ENCODE peak calls at places on chromosomes 1 and 21, in four cellular contexts. F is body of pancreas, T is brain microvascular endothelial cell, W is mesendoderm. C is an unnamed sample.

GRCh38 chr1:116914667-116915066 is 5.0 kb downstream of the PTGFRN start:
- DNase-seq in F (no peak), T (no peak), W (no peak), C (no peak)

GRCh38 chr1:77387553-77387952 is 105.7 kb downstream of the AK5 start:
- DNase-seq in F (no peak), T (no peak), W (no peak), C (no peak)

GRCh38 chr21:26055841-26056264 is 114.7 kb downstream of the APP start:
- DNase-seq in F (no peak), T (no peak), W (no peak), C (no peak)

GRCh38 chr1:64624446-64624766 is 120.5 kb upstream of the RAVER2 start:
- DNase-seq in F (peak; percentile 27), T (peak; percentile 53), W (no peak), C (no peak)

GRCh38 chr1:206555473-206555935 is 48.2 kb downstream of the RASSF5 start:
- DNase-seq in F (no peak), T (peak; percentile 7), W (no peak), C (no peak)

GRCh38 chr1:204278254-204278653 is 64.5 kb upstream of the GOLT1A start:
- DNase-seq in F (no peak), T (no peak), W (peak; percentile 45), C (no peak)

GRCh38 chr1:46526689-46527291 is 24.7 kb downstream of the KNCN start:
- DNase-seq in F (peak; percentile 8), T (no peak), W (peak; percentile 77), C (peak; percentile 73)

GRCh38 chr1:41038110-41038509 is 16.6 kb upstream of the SLFNL1 start:
- DNase-seq in F (no peak), T (no peak), W (no peak), C (no peak)

GRCh38 chr1:53381790-53382401 is 54.0 kb upstream of the LRP8 start:
- DNase-seq in F (no peak), T (peak; percentile 69), W (no peak), C (no peak)

GRCh38 chr1:191134796-191135195 is 657.1 kb upstream of the BRINP3 start:
- DNase-seq in F (no peak), T (no peak), W (no peak), C (no peak)

GRCh38 chr1:154788886-154789285 is 81.2 kb downstream of the KCNN3 start:
- DNase-seq in F (no peak), T (no peak), W (no peak), C (no peak)

GRCh38 chr1:115430717-115431116 is 92.7 kb upstream of the NGF start:
- DNase-seq in F (no peak), T (peak; percentile 97), W (peak; percentile 75), C (peak; percentile 6)

GRCh38 chr1:40185951-40186864 is 25.0 kb downstream of the RLF start:
- DNase-seq in F (no peak), T (peak; percentile 71), W (peak; percentile 32), C (peak; percentile 5)

GRCh38 chr1:208934933-208935332 is 648.6 kb upstream of the CAMK1G start:
- DNase-seq in F (no peak), T (no peak), W (no peak), C (no peak)

GRCh38 chr1:246617156-246617555 is 50.9 kb downstream of the CNST start:
- DNase-seq in F (no peak), T (no peak), W (no peak), C (no peak)

GRCh38 chr1:33972676-33973395 is 109.0 kb downstream of the HMGB4 start:
- DNase-seq in F (no peak), T (no peak), W (no peak), C (no peak)

GRCh38 chr1:20732071-20732587 is 374 bp downstream of the SH2D5 start:
- DNase-seq in F (peak; percentile 40), T (peak; percentile 19), W (peak; percentile 82), C (peak; percentile 27)

DNA sequence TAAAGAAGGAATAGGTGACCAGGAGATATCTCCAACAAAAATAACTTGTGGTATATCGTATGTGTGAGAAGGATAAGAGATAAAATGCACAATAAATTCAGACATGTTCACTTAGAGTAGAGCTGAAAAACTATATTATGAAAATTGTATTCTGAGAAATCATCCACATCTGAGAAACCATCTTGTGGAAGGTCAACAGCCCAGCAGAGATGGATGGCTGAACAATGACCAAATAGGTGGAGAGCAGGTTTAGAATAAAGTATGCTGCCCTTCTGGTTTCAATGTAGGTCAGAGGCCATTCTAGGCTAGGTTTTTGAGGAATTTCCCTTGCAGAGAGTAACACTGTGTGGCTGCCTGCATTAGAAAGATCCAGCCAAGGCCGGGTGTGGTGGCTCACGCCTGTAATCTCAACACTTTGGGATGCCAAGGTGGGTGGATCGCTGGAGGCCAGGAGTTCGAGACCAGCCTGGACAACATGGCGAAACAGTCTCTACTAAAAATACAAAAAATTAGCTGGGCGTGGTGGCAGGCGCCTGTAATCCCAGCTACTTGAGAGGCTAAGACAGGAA is 8.8 kb upstream of the UAP1 start:
- DNase-seq in F (no peak), T (no peak), W (no peak), C (no peak)
- H3K27ac ChIP-seq in F (no peak overlapping the region), T (no peak overlapping the region), W (no peak overlapping the region), C (no peak overlapping the region)

GRCh38 chr1:186564558-186564957 is 103.6 kb upstream of the PDC start:
- DNase-seq in F (no peak), T (no peak), W (no peak), C (no peak)

GRCh38 chr1:186571771-186572170 is 108.5 kb downstream of the PTGS2 start:
- DNase-seq in F (no peak), T (no peak), W (no peak), C (no peak)

GRCh38 chr1:186568221-186568620 is 107.3 kb upstream of the PDC start:
- DNase-seq in F (no peak), T (no peak), W (no peak), C (no peak)

GRCh38 chr1:186566140-186566850 is 105.4 kb upstream of the PDC start:
- DNase-seq in F (no peak), T (peak; percentile 40), W (no peak), C (no peak)
- H3K27ac ChIP-seq in F (no peak overlapping the region), T (peak overlapping the region; percentile 46), W (no peak overlapping the region), C (no peak overlapping the region)

GRCh38 chr1:101240041-101240430 is 3.2 kb downstream of the S1PR1 start:
- DNase-seq in F (no peak), T (no peak), W (no peak), C (no peak)

GRCh38 chr1:101239095-101240040 is 2.5 kb downstream of the S1PR1 start:
- DNase-seq in F (no peak), T (no peak), W (no peak), C (no peak)

GRCh38 chr1:101237229-101237837 is 514 bp downstream of the S1PR1 start:
- DNase-seq in F (peak; percentile 38), T (no peak), W (peak; percentile 31), C (no peak)

GRCh38 chr1:101238041-101238515 is 1.3 kb downstream of the S1PR1 start:
- DNase-seq in F (no peak), T (no peak), W (no peak), C (no peak)

DNA sequence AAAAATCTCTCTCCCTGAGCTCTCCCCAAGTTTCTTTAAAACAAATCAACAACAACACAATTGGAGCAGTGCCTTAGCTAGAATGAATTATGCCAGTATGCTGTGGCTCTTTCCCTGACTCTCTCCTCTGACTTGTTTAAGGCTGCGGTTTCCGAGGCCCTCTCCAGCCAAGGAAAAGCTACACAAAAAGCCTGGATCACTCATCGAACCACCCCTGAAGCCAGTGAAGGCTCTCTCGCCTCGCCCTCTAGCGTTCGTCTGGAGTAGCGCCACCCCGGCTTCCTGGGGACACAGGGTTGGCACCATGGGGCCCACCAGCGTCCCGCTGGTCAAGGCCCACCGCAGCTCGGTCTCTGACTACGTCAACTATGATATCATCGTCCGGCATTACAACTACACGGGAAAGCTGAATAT is 1.9 kb downstream of the S1PR1 start:
- DNase-seq in F (peak; percentile 77), T (peak; percentile 84), W (peak; percentile 91), C (peak; percentile 62)
- H3K27ac ChIP-seq in F (no peak overlapping the region), T (no peak overlapping the region), W (no peak overlapping the region), C (peak overlapping the region; percentile 37)

DNA sequence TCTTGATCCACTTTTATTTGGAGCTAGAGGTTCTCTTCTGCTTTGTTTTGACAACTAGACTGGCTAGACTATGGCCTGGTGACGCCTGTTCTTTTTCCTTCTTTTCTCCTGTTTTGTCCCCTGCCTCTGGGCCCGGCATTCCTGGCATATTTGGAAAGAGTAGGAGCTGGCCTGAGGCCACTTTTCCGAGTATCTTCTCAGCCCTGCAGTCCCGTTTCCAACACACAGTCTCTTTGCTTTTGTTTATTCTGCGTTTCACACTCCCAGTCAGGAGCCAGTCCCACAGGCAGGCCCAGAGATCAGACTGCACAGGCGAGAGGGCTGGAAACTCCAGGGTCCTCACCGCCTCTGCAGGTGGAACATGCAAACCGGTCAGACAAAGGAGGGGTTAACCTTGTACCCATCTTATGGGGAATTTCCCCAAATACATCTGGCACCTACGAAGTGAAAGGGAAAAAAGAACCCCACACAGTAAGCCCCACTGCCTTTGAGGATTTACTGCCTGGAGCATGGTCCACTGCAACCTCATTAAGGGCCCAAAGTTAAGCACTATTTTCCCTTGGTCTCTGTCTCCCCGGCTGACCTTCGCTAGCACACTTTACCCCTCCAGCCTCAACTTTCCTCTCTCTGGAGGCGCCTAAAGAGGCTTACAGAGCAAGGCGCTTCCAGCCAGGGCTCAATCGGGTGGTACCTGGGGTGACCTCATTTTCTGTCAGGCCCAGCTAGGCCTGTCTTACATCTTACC is 141.1 kb downstream of the TOMM20 start:
- DNase-seq in F (peak; percentile 80), T (peak; percentile 95), W (peak; percentile 98), C (no peak)
- H3K27ac ChIP-seq in F (peak overlapping the region; percentile 91), T (peak overlapping the region; percentile 97), W (peak overlapping the region; percentile 93), C (peak overlapping the region; percentile 21)

GRCh38 chr21:36502365-36502764 is 22.4 kb upstream of the CLDN14 start:
- DNase-seq in F (no peak), T (no peak), W (no peak), C (no peak)

GRCh38 chr21:36504067-36505058 is 24.4 kb upstream of the CLDN14 start:
- DNase-seq in F (peak; percentile 56), T (peak; percentile 45), W (peak; percentile 33), C (peak; percentile 23)

GRCh38 chr21:36499578-36500471 is 19.9 kb upstream of the CLDN14 start:
- DNase-seq in F (peak; percentile 45), T (peak; percentile 78), W (no peak), C (no peak)

GRCh38 chr21:36506482-36506881 is 26.6 kb upstream of the CLDN14 start:
- DNase-seq in F (no peak), T (no peak), W (no peak), C (no peak)

DNA sequence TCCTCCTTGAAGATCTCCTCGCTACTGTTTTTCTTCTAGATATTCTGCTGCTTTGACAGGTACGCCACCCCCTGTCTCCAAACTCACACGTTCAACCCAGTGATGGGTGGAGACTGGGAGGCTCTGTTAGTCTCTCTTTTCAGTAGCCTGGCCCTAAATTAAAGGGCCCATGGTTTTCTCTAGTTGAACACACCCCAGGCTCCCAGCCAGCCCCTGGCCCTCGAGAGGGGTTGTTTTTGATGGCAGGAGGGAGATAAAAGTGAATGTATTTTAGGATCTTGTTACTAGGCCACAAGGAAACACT is 21.6 kb upstream of the CLDN14 start:
- DNase-seq in F (no peak), T (no peak), W (no peak), C (no peak)
- H3K27ac ChIP-seq in F (no peak overlapping the region), T (no peak overlapping the region), W (no peak overlapping the region), C (no peak overlapping the region)

GRCh38 chr21:35058058-35058457 is 9.0 kb upstream of the RUNX1 start:
- DNase-seq in F (no peak), T (no peak), W (no peak), C (no peak)

GRCh38 chr21:35063428-35064172 is 14.5 kb upstream of the RUNX1 start:
- DNase-seq in F (peak; percentile 33), T (no peak), W (no peak), C (no peak)

GRCh38 chr21:35057428-35057827 is 8.3 kb upstream of the RUNX1 start:
- DNase-seq in F (no peak), T (no peak), W (no peak), C (no peak)

GRCh38 chr21:35062016-35062415 is 12.9 kb upstream of the RUNX1 start:
- DNase-seq in F (no peak), T (no peak), W (no peak), C (no peak)

GRCh38 chr21:35059742-35060141 is 10.6 kb upstream of the RUNX1 start:
- DNase-seq in F (no peak), T (no peak), W (no peak), C (no peak)
- H3K27ac ChIP-seq in F (no peak overlapping the region), T (no peak overlapping the region), W (no peak overlapping the region), C (no peak overlapping the region)

C was measured in small intestine.